ENCODE peak calls at places on chromosomes 7 and 10, in five cellular contexts. L is coronary artery; X is cardiac muscle cell; R is CD4-positive, alpha-beta T cell; U is heart right ventricle. I is an unnamed sample.

GRCh38 chr10:3785849-3786290 is 861 bp upstream of the KLF6 start:
- DNase-seq in L (peak), R (no peak), U (peak), X (peak), I (no peak)

GRCh38 chr10:69848454-69848853 is 46.7 kb downstream of the COL13A1 start:
- DNase-seq in U (no peak), L (no peak), R (no peak), X (no peak), I (no peak)

GRCh38 chr10:49177391-49178355 is 10.5 kb downstream of the TMEM273 start:
- DNase-seq in R (no peak), L (no peak), X (no peak), U (peak), I (peak)

GRCh38 chr7:114478384-114478783 is 63.8 kb downstream of the FOXP2 start:
- DNase-seq in L (no peak), X (no peak), U (no peak), R (no peak), I (no peak)

GRCh38 chr7:294440-295154 is 4.6 kb downstream of the FOXL3 start:
- DNase-seq in X (no peak), R (no peak), U (no peak), L (no peak), I (no peak)

GRCh38 chr10:61408065-61408464 is 45.1 kb downstream of the TMEM26 start:
- DNase-seq in R (no peak), L (no peak), U (no peak), X (no peak), I (no peak)

GRCh38 chr10:116151076-116151475 is 121.9 kb downstream of the GFRA1 start:
- DNase-seq in L (no peak), U (no peak), X (no peak), R (no peak), I (no peak)

GRCh38 chr7:152913492-152913891 is 153.9 kb downstream of the ACTR3B start:
- DNase-seq in R (no peak), X (no peak), L (no peak), U (no peak), I (no peak)

GRCh38 chr7:134779741-134780065 is 269 bp downstream of the CALD1 start:
- DNase-seq in L (no peak), R (no peak), U (no peak), X (no peak), I (no peak)

GRCh38 chr7:80542398-80542797 is 30.5 kb upstream of the GNAT3 start:
- DNase-seq in R (no peak), L (no peak), X (no peak), U (no peak), I (no peak)

GRCh38 chr7:116357776-116358670 is 141.5 kb upstream of the CAV2 start:
- DNase-seq in U (no peak), R (no peak), X (no peak), L (no peak), I (no peak)

GRCh38 chr10:133262696-133263095 is 14.0 kb downstream of the ADAM8 start:
- DNase-seq in L (no peak), X (no peak), R (no peak), U (no peak), I (no peak)

GRCh38 chr7:140605337-140605736 is 35.3 kb downstream of the DENND2A start:
- DNase-seq in U (no peak), L (no peak), X (no peak), R (no peak), I (no peak)
- TF ChIP-seq CTCF in U (no peak), L (no peak), X (no peak), R (no peak), I (no peak)

DNA sequence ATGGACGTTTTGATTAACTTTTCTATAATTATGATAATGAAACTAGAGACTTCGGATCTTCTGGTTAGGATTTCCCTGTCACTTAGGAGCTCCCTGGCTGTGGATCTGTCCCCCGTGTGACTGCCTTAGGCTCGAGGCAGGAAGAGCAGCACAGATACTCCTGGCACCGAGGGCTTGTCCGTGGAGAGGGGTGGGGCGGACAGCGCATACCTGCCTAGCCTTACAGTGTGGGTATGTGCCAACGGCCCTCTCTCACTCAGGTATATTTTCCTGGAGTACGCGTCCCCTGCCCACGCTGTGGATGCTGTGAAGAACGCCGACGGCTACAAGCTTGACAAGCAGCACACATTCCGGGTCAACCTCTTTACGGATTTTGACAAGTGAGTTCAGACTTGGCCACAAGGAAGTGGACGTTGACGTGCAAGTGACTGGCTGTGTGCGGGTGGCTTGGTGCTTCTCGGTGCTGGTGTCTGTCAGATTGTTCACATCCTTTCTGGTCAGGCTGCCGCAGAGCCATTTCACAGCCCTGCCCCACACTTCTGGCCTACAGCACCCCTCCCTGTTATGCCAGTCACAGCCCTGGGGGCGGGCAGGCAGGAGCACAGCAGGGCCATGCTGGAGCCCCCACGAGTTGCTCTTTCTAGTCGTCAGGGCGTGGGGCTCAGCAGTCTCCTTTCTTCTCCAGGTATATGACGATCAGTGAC is 7.9 kb downstream of the EIF3B start:
- DNase-seq in X (no peak), R (no peak), L (no peak), U (no peak), I (no peak)
- TF ChIP-seq CTCF in X (no peak), R (no peak), L (no peak), U (no peak), I (no peak)

GRCh38 chr7:47356261-47356660 is 225.7 kb downstream of the TNS3 start:
- DNase-seq in X (no peak), R (no peak), L (no peak), U (no peak), I (no peak)
- TF ChIP-seq CTCF in X (no peak), R (no peak), L (no peak), U (no peak), I (no peak)

GRCh38 chr7:20343211-20343610 is 12.5 kb downstream of the ITGB8 start:
- DNase-seq in L (no peak), X (peak), U (no peak), R (no peak), I (no peak)
- TF ChIP-seq CTCF in L (no peak), X (peak), U (no peak), R (no peak), I (no peak)

GRCh38 chr10:71714055-71714454 is 5.5 kb downstream of the C10orf105 start:
- DNase-seq in X (no peak), L (no peak), R (no peak), U (no peak), I (no peak)
- TF ChIP-seq CTCF in X (no peak), L (no peak), R (no peak), U (no peak), I (no peak)

GRCh38 chr10:59536576-59537014 is 173.1 kb downstream of the SLC16A9 start:
- DNase-seq in R (no peak), U (peak), X (peak), L (no peak), I (no peak)
- TF ChIP-seq CTCF in R (no peak), U (no peak), X (no peak), L (no peak), I (no peak)

DNA sequence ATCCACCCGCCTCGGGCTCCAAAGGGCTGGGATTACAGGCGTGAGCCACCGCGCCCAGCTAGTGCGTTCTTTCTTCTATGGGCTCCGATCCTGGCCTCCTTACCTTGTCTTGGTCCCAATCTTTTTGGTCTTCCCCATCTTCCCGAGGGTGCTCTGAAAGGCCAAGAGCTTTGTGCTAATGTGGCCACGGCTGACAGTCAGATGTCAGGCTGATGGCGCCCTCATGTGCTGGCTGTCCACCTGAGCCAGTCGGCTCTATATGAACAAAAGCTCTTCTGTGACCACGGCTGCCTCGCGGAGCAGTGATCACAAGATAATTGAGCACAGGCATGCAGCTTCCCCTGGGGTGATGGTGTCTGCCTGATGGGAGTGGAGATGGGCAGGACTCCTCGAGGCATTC is 11.0 kb upstream of the AHCYL2 start:
- DNase-seq in U (no peak), R (no peak), L (no peak), X (no peak), I (no peak)
- TF ChIP-seq CTCF in U (no peak), R (no peak), L (no peak), X (no peak), I (no peak)

DNA sequence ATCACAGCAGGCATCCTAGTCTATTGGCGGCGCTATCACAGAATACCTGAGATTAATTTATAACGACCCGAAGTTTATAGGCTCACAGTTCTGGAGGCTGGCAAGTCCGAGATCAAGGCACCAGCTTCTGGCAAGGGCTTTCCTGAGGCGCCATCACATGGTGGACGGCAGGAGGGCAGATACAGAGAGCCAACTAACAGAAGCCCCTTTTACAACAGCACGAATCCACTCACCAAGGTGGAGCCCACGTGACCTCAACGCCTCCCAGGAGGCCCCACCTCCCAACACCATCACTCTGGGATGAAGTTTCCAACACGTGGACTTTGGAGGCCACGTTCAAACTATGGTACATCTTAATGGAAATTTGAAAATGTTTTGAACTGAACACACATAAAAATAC is 255.3 kb downstream of the ELFN1 start:
- DNase-seq in X (no peak), R (no peak), L (no peak), U (no peak), I (no peak)
- TF ChIP-seq CTCF in X (peak), R (peak), L (no peak), U (no peak), I (no peak)